ENCODE peak calls at places on chromosome 18, in seven cellular contexts. One of them, this sample, is unnamed.
A peak's percentile ranks its signal among the peaks of the same experiment; 100 is the strongest.

GRCh38 chr18:3454365-3455089 is 4.6 kb downstream of the TGIF1 start:
- DNase-seq in cardiac muscle cell: peak; percentile 78
- DNase-seq in prostate gland: peak; percentile 47
- DNase-seq in Peyer's patch: peak; percentile 73
- DNase-seq in astrocyte: peak; percentile 67
- DNase-seq in A549: no peak
- DNase-seq in adipocyte: peak; percentile 79
- DNase-seq in this sample: peak; percentile 56

GRCh38 chr18:62711781-62712180 is 3.6 kb upstream of the PHLPP1 start:
- DNase-seq in cardiac muscle cell: no peak
- DNase-seq in prostate gland: no peak
- DNase-seq in Peyer's patch: no peak
- DNase-seq in astrocyte: no peak
- DNase-seq in A549: no peak
- DNase-seq in adipocyte: no peak
- DNase-seq in this sample: no peak

GRCh38 chr18:49652841-49653240 is 91.0 kb downstream of the LIPG start:
- DNase-seq in cardiac muscle cell: peak; percentile 40
- DNase-seq in prostate gland: no peak
- DNase-seq in Peyer's patch: no peak
- DNase-seq in astrocyte: no peak
- DNase-seq in A549: no peak
- DNase-seq in adipocyte: peak; percentile 6
- DNase-seq in this sample: no peak

GRCh38 chr18:7065736-7066135 is 51.9 kb downstream of the LAMA1 start:
- DNase-seq in cardiac muscle cell: no peak
- DNase-seq in prostate gland: no peak
- DNase-seq in Peyer's patch: no peak
- DNase-seq in astrocyte: no peak
- DNase-seq in A549: no peak
- DNase-seq in adipocyte: no peak
- DNase-seq in this sample: no peak

GRCh38 chr18:42929857-42930256 is 185.6 kb downstream of the RIT2 start:
- DNase-seq in cardiac muscle cell: peak; percentile 77
- DNase-seq in prostate gland: no peak
- DNase-seq in Peyer's patch: no peak
- DNase-seq in astrocyte: peak; percentile 82
- DNase-seq in A549: no peak
- DNase-seq in adipocyte: no peak
- DNase-seq in this sample: no peak

GRCh38 chr18:10040287-10041011 is 126.6 kb downstream of the VAPA start:
- DNase-seq in cardiac muscle cell: peak; percentile 89
- DNase-seq in prostate gland: no peak
- DNase-seq in Peyer's patch: no peak
- DNase-seq in astrocyte: no peak
- DNase-seq in A549: no peak
- DNase-seq in adipocyte: peak; percentile 42
- DNase-seq in this sample: no peak

GRCh38 chr18:78082776-78083175 is 833.1 kb downstream of the GALR1 start:
- DNase-seq in cardiac muscle cell: no peak
- DNase-seq in prostate gland: no peak
- DNase-seq in Peyer's patch: no peak
- DNase-seq in astrocyte: no peak
- DNase-seq in A549: no peak
- DNase-seq in adipocyte: no peak
- DNase-seq in this sample: no peak

GRCh38 chr18:48230459-48231113 is 178.6 kb downstream of the ZBTB7C start:
- DNase-seq in cardiac muscle cell: peak; percentile 74
- DNase-seq in prostate gland: peak; percentile 36
- DNase-seq in Peyer's patch: peak; percentile 76
- DNase-seq in astrocyte: peak; percentile 15
- DNase-seq in A549: peak; percentile 76
- DNase-seq in adipocyte: peak; percentile 37
- DNase-seq in this sample: peak; percentile 37

GRCh38 chr18:11146238-11146946 is 3.0 kb downstream of the PIEZO2 start:
- DNase-seq in cardiac muscle cell: no peak
- DNase-seq in prostate gland: no peak
- DNase-seq in Peyer's patch: no peak
- DNase-seq in astrocyte: no peak
- DNase-seq in A549: no peak
- DNase-seq in adipocyte: no peak
- DNase-seq in this sample: peak; percentile 58

GRCh38 chr18:79615586-79615985 is 64.0 kb upstream of the CTDP1 start:
- DNase-seq in cardiac muscle cell: no peak
- DNase-seq in prostate gland: no peak
- DNase-seq in Peyer's patch: peak; percentile 19
- DNase-seq in astrocyte: no peak
- DNase-seq in A549: no peak
- DNase-seq in adipocyte: no peak
- DNase-seq in this sample: no peak

GRCh38 chr18:54247488-54248175 is 21.7 kb upstream of the POLI start:
- DNase-seq in cardiac muscle cell: no peak
- DNase-seq in prostate gland: no peak
- DNase-seq in Peyer's patch: no peak
- DNase-seq in astrocyte: no peak
- DNase-seq in A549: no peak
- DNase-seq in adipocyte: no peak
- DNase-seq in this sample: no peak

GRCh38 chr18:79403723-79404566 is 8.2 kb downstream of the NFATC1 start:
- DNase-seq in cardiac muscle cell: no peak
- DNase-seq in prostate gland: peak; percentile 51
- DNase-seq in Peyer's patch: no peak
- DNase-seq in astrocyte: no peak
- DNase-seq in A549: no peak
- DNase-seq in adipocyte: no peak
- DNase-seq in this sample: no peak

GRCh38 chr18:38077219-38077618 is 511.6 kb upstream of the CELF4 start:
- DNase-seq in cardiac muscle cell: no peak
- DNase-seq in prostate gland: no peak
- DNase-seq in Peyer's patch: no peak
- DNase-seq in astrocyte: no peak
- DNase-seq in A549: no peak
- DNase-seq in adipocyte: no peak
- DNase-seq in this sample: no peak

GRCh38 chr18:48404707-48405106 is 4.5 kb downstream of the ZBTB7C start:
- DNase-seq in cardiac muscle cell: no peak
- DNase-seq in prostate gland: no peak
- DNase-seq in Peyer's patch: no peak
- DNase-seq in astrocyte: no peak
- DNase-seq in A549: no peak
- DNase-seq in adipocyte: no peak
- DNase-seq in this sample: no peak

DNA sequence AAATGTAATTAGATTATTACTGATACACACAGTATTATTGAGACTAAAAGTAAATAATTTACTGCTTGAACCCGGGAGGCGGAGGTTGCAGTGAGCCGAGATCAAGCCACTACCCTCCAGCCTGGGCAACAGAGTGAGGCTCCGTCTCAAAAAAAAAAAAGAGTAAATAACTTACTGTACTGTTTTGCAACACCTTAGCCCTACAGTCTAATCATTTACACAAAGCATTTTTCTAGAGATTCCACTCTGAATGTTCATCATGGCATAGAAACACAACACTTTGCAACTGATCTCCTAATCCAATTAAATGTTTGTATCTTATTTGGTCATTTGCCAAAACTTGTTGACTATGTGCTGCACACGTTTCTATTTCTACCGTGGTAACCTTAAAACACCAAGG is 23.4 kb upstream of the RMP24 start:
- DNase-seq in cardiac muscle cell: no peak
- DNase-seq in prostate gland: no peak
- DNase-seq in Peyer's patch: no peak
- DNase-seq in astrocyte: no peak
- DNase-seq in A549: no peak
- DNase-seq in adipocyte: no peak
- DNase-seq in this sample: no peak
- H3K4me1 ChIP-seq in cardiac muscle cell: no peaks in the 10 kb centered on the region
- H3K4me1 ChIP-seq in prostate gland: no peaks in the 10 kb centered on the region
- H3K4me1 ChIP-seq in Peyer's patch: peaks cover 4% of the 10 kb centered on the region
- H3K4me1 ChIP-seq in astrocyte: peaks cover 2% of the 10 kb centered on the region
- H3K4me1 ChIP-seq in A549: no peaks in the 10 kb centered on the region
- H3K4me1 ChIP-seq in adipocyte: no peaks in the 10 kb centered on the region
- H3K4me1 ChIP-seq in this sample: no peaks in the 10 kb centered on the region

GRCh38 chr18:12361770-12362378 is 15.2 kb downstream of the AFG3L2 start:
- DNase-seq in cardiac muscle cell: peak; percentile 33
- DNase-seq in prostate gland: no peak
- DNase-seq in Peyer's patch: no peak
- DNase-seq in astrocyte: no peak
- DNase-seq in A549: no peak
- DNase-seq in adipocyte: no peak
- DNase-seq in this sample: peak; percentile 69

GRCh38 chr18:12369211-12369610 is 7.8 kb downstream of the AFG3L2 start:
- DNase-seq in cardiac muscle cell: no peak
- DNase-seq in prostate gland: no peak
- DNase-seq in Peyer's patch: no peak
- DNase-seq in astrocyte: no peak
- DNase-seq in A549: no peak
- DNase-seq in adipocyte: no peak
- DNase-seq in this sample: no peak

GRCh38 chr18:12362473-12363174 is 14.4 kb downstream of the AFG3L2 start:
- DNase-seq in cardiac muscle cell: no peak
- DNase-seq in prostate gland: no peak
- DNase-seq in Peyer's patch: no peak
- DNase-seq in astrocyte: no peak
- DNase-seq in A549: no peak
- DNase-seq in adipocyte: no peak
- DNase-seq in this sample: peak; percentile 47

GRCh38 chr18:12366794-12367193 is 10.2 kb downstream of the AFG3L2 start:
- DNase-seq in cardiac muscle cell: no peak
- DNase-seq in prostate gland: no peak
- DNase-seq in Peyer's patch: peak; percentile 42
- DNase-seq in astrocyte: no peak
- DNase-seq in A549: no peak
- DNase-seq in adipocyte: no peak
- DNase-seq in this sample: no peak

GRCh38 chr18:12366379-12366778 is 10.6 kb downstream of the AFG3L2 start:
- DNase-seq in cardiac muscle cell: no peak
- DNase-seq in prostate gland: no peak
- DNase-seq in Peyer's patch: peak; percentile 59
- DNase-seq in astrocyte: no peak
- DNase-seq in A549: no peak
- DNase-seq in adipocyte: no peak
- DNase-seq in this sample: peak; percentile 62
- H3K4me1 ChIP-seq in cardiac muscle cell: peaks cover 23% of the 10 kb centered on the region
- H3K4me1 ChIP-seq in prostate gland: no peaks in the 10 kb centered on the region
- H3K4me1 ChIP-seq in Peyer's patch: no peaks in the 10 kb centered on the region
- H3K4me1 ChIP-seq in astrocyte: no peaks in the 10 kb centered on the region
- H3K4me1 ChIP-seq in A549: no peaks in the 10 kb centered on the region
- H3K4me1 ChIP-seq in adipocyte: peaks cover 13% of the 10 kb centered on the region
- H3K4me1 ChIP-seq in this sample: peaks cover 13% of the 10 kb centered on the region

DNA sequence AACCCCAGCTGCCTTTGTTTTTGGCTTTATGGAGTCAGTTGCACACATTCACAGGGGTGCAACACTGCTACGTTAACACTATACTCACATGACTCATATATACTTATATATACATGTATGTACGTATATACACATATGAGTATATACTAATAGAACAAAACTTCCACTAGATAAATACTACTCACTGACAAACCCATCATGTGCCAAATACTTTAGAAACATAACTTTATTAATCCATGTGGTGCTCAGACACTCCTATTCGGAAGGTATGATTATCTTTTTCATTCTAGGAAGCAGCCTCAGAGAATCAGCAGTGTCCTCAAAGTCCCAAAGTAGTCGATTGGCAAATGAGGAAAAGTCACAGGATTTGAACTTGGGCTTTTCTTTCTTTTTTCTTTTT is 7.9 kb downstream of the PMAIP1 start:
- DNase-seq in cardiac muscle cell: no peak
- DNase-seq in prostate gland: no peak
- DNase-seq in Peyer's patch: no peak
- DNase-seq in astrocyte: no peak
- DNase-seq in A549: no peak
- DNase-seq in adipocyte: no peak
- DNase-seq in this sample: no peak
- H3K4me1 ChIP-seq in cardiac muscle cell: no peaks in the 10 kb centered on the region
- H3K4me1 ChIP-seq in prostate gland: peaks cover 3% of the 10 kb centered on the region
- H3K4me1 ChIP-seq in Peyer's patch: no peaks in the 10 kb centered on the region
- H3K4me1 ChIP-seq in astrocyte: peaks cover 40% of the 10 kb centered on the region
- H3K4me1 ChIP-seq in A549: peaks cover 61% of the 10 kb centered on the region
- H3K4me1 ChIP-seq in adipocyte: peaks cover 27% of the 10 kb centered on the region
- H3K4me1 ChIP-seq in this sample: no peaks in the 10 kb centered on the region

GRCh38 chr18:13288509-13289138 is 70.1 kb downstream of the LDLRAD4 start:
- DNase-seq in cardiac muscle cell: no peak
- DNase-seq in prostate gland: no peak
- DNase-seq in Peyer's patch: no peak
- DNase-seq in astrocyte: no peak
- DNase-seq in A549: no peak
- DNase-seq in adipocyte: no peak
- DNase-seq in this sample: no peak

GRCh38 chr18:13287372-13287771 is 68.8 kb downstream of the LDLRAD4 start:
- DNase-seq in cardiac muscle cell: no peak
- DNase-seq in prostate gland: no peak
- DNase-seq in Peyer's patch: peak; percentile 62
- DNase-seq in astrocyte: no peak
- DNase-seq in A549: no peak
- DNase-seq in adipocyte: no peak
- DNase-seq in this sample: no peak

GRCh38 chr18:13284330-13285027 is 65.9 kb downstream of the LDLRAD4 start:
- DNase-seq in cardiac muscle cell: no peak
- DNase-seq in prostate gland: no peak
- DNase-seq in Peyer's patch: no peak
- DNase-seq in astrocyte: no peak
- DNase-seq in A549: no peak
- DNase-seq in adipocyte: no peak
- DNase-seq in this sample: no peak

GRCh38 chr18:13285874-13286273 is 67.3 kb downstream of the LDLRAD4 start:
- DNase-seq in cardiac muscle cell: no peak
- DNase-seq in prostate gland: no peak
- DNase-seq in Peyer's patch: no peak
- DNase-seq in astrocyte: no peak
- DNase-seq in A549: no peak
- DNase-seq in adipocyte: no peak
- DNase-seq in this sample: no peak

GRCh38 chr18:13286456-13287125 is 68.0 kb downstream of the LDLRAD4 start:
- DNase-seq in cardiac muscle cell: no peak
- DNase-seq in prostate gland: no peak
- DNase-seq in Peyer's patch: no peak
- DNase-seq in astrocyte: no peak
- DNase-seq in A549: no peak
- DNase-seq in adipocyte: no peak
- DNase-seq in this sample: no peak
- H3K4me1 ChIP-seq in cardiac muscle cell: no peaks in the 10 kb centered on the region
- H3K4me1 ChIP-seq in prostate gland: peaks cover 6% of the 10 kb centered on the region
- H3K4me1 ChIP-seq in Peyer's patch: no peaks in the 10 kb centered on the region
- H3K4me1 ChIP-seq in astrocyte: peaks cover 4% of the 10 kb centered on the region
- H3K4me1 ChIP-seq in A549: no peaks in the 10 kb centered on the region
- H3K4me1 ChIP-seq in adipocyte: no peaks in the 10 kb centered on the region
- H3K4me1 ChIP-seq in this sample: peaks cover 36% of the 10 kb centered on the region

GRCh38 chr18:77069931-77070330 is 62.7 kb downstream of the MBP start:
- DNase-seq in cardiac muscle cell: no peak
- DNase-seq in prostate gland: no peak
- DNase-seq in Peyer's patch: no peak
- DNase-seq in astrocyte: no peak
- DNase-seq in A549: no peak
- DNase-seq in adipocyte: no peak
- DNase-seq in this sample: no peak
- H3K4me1 ChIP-seq in cardiac muscle cell: no peaks in the 10 kb centered on the region
- H3K4me1 ChIP-seq in prostate gland: no peaks in the 10 kb centered on the region
- H3K4me1 ChIP-seq in Peyer's patch: peaks cover 42% of the 10 kb centered on the region
- H3K4me1 ChIP-seq in astrocyte: peaks cover 55% of the 10 kb centered on the region
- H3K4me1 ChIP-seq in A549: peaks cover 97% of the 10 kb centered on the region
- H3K4me1 ChIP-seq in adipocyte: peaks cover 58% of the 10 kb centered on the region
- H3K4me1 ChIP-seq in this sample: peaks cover 95% of the 10 kb centered on the region

This sample was measured in heart right ventricle.